ENCODE peak calls at places on chromosomes 4 and X, in eight cellular contexts. B is tibial nerve, F is A549, E is ovary, S is esophagus muscularis mucosa, G is sigmoid colon, V is stomach, N is HepG2. K is an unnamed sample.
A peak's percentile ranks its signal among the peaks of the same experiment; 100 is the strongest.

GRCh38 chr4:146389561-146389960 is 132.2 kb downstream of the SLC10A7 start:
- DNase-seq in G (no peak), B (no peak), F (no peak), V (no peak), N (no peak), E (no peak), S (no peak), K (no peak)

GRCh38 chr4:128782076-128782715 is 27.3 kb upstream of the JADE1 start:
- DNase-seq in V (peak; percentile 46), S (no peak), F (no peak), N (peak; percentile 28), E (no peak), G (no peak), B (peak; percentile 42), K (no peak)

GRCh38 chr4:6778435-6778834 is 4.1 kb upstream of the KIAA0232 start:
- DNase-seq in F (no peak), V (no peak), N (no peak), G (no peak), B (no peak), S (no peak), E (no peak), K (no peak)

GRCh38 chr4:28444886-28445496 is 1584.3 kb downstream of the STIM2 start:
- DNase-seq in B (no peak), N (no peak), V (no peak), S (no peak), F (no peak), E (no peak), G (no peak), K (no peak)

GRCh38 chrX:105701310-105702052 is 120.9 kb upstream of the NRK start:
- DNase-seq in E (no peak), B (no peak), V (no peak), S (no peak), F (no peak), G (no peak), N (no peak), K (no peak)

GRCh38 chr4:105215609-105216313 is 69.1 kb downstream of the TET2 start:
- DNase-seq in E (no peak), B (no peak), F (no peak), V (no peak), N (peak; percentile 7), G (no peak), S (no peak), K (no peak)

GRCh38 chrX:63979480-63979879 is 194.5 kb upstream of the ARHGEF9 start:
- DNase-seq in B (no peak), N (no peak), S (no peak), G (no peak), F (no peak), E (no peak), V (no peak), K (no peak)

GRCh38 chr4:79408063-79408462 is at the start of gene GK2:
- DNase-seq in N (no peak), S (no peak), G (no peak), F (no peak), B (no peak), E (no peak), V (no peak), K (no peak)

GRCh38 chrX:42739771-42740170 is 38.2 kb downstream of the PPP1R2C start:
- DNase-seq in G (no peak), N (no peak), F (no peak), S (no peak), E (no peak), B (no peak), V (no peak), K (peak; percentile 30)

DNA sequence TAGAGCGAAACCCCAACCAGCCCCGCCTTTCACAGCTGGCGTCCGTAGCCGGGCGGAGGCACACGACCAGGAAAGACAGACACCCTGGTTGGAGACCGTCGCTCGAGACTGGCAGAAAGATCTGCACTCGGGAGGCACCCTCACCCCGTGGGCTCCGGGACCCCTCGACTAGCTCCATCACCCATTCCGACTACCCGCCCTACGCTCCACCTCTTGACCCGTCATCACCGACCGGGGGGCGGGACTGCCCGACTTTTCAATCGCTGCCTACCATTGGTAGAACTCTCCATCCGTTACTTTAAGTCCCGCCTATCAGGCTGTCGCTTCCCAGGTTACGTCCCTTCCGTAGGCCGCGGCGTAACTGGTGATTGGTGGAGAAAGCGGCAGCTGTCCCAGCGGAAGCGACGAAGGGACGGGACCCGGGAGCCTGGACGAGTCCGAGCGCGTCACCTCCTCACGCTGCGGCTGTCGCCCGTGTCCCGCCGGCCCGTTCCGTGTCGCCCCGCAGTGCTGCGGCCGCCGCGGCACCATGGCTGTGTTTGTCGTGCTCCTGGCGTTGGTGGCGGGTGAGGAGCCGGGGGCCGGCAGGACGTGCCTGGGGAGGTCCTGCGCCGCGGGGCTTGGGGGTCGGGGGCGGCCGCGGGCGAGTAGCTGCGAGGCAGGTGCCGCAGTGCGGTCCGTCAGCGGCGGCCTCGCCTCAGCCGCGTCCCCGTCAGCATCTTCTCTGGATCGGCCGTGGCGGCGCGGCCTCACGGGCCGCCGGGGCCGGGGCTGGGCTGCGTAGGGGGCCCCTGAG is at the start of gene ATP6AP2:
- DNase-seq in F (peak; percentile 90), V (peak; percentile 91), E (peak; percentile 89), G (peak; percentile 96), B (peak; percentile 85), S (peak; percentile 95), N (peak; percentile 89), K (peak; percentile 92)
- TF ChIP-seq POLR2A in F (peak; percentile 52), V (no peak), E (peak; percentile 27), G (peak; percentile 54), B (peak; percentile 26), S (peak; percentile 68), N (peak; percentile 73), K (peak; percentile 87)

GRCh38 chr4:106996490-106996889 is 39.6 kb downstream of the DKK2 start:
- DNase-seq in G (no peak), F (no peak), V (no peak), E (no peak), B (no peak), S (no peak), N (no peak), K (no peak)

DNA sequence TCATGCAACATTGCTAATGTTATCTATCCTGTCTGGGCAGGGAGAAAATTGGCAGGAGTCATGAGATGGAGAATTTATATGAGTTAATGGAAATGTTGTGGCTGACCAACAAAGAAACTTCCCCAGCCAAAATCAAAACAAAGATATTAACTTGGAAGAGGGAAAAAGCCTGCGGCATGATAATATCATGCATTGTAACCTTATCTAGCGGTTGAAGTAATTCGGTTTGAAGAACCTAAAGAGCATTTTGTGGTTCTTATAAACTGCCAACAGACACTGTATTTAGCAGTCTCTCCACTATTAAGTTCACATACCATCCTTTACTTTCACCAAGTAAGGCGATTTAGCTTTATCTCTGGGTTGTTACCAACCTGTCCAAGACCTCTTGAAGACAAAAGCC is 42.3 kb downstream of the DKK2 start:
- DNase-seq in G (no peak), F (no peak), B (no peak), N (no peak), E (no peak), S (no peak), V (no peak), K (no peak)
- TF ChIP-seq EP300 in G (no peak), F (no peak), B (no peak), N (no peak), E (no peak), S (no peak), V (no peak), K (no peak)

GRCh38 chrX:13085533-13085932 is 41.1 kb upstream of the FAM9C start:
- DNase-seq in G (no peak), S (no peak), B (no peak), E (no peak), N (no peak), V (no peak), F (no peak), K (no peak)

GRCh38 chrX:13087322-13088154 is 43.1 kb upstream of the FAM9C start:
- DNase-seq in N (no peak), B (no peak), F (no peak), S (no peak), V (no peak), E (no peak), G (no peak), K (no peak)

GRCh38 chrX:13090261-13091110 is 46.1 kb upstream of the FAM9C start:
- DNase-seq in B (peak; percentile 18), E (no peak), G (no peak), N (peak; percentile 67), S (no peak), F (no peak), V (no peak), K (no peak)

GRCh38 chrX:13086076-13086475 is 41.7 kb upstream of the FAM9C start:
- DNase-seq in E (no peak), F (no peak), V (no peak), G (no peak), S (no peak), B (no peak), N (no peak), K (no peak)

DNA sequence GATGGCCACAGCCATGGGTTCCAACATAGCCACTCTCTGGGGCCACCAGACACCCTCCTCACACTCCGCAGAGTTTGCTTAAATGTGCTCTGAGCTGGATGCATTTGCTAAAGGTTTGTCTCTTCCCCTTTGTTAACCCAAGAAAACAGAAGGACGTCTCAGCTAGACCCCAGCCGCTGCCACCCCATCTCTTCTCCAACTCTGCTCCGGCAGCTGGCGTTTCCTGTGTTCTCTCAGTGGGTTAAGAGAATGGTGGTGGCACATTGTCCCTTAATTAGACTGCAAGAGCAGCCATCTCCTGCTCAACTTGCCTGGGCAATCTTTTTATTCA is 43.7 kb upstream of the FAM9C start:
- DNase-seq in F (no peak), G (no peak), S (no peak), N (no peak), V (no peak), E (no peak), B (no peak), K (no peak)
- TF ChIP-seq POLR2A in F (no peak), G (no peak), S (no peak), N (no peak), V (no peak), E (no peak), B (no peak), K (no peak)

GRCh38 chrX:37912797-37913196 is 65.4 kb upstream of the DYNLT3 start:
- DNase-seq in G (no peak), E (no peak), S (no peak), V (no peak), B (no peak), F (no peak), N (no peak), K (no peak)
- TF ChIP-seq EP300 in G (no peak), E (no peak), S (no peak), V (no peak), B (no peak), F (no peak), N (no peak), K (no peak)